ENCODE peak calls at places on chromosomes 12 and 14, in six cellular contexts. O is lung, S is vagina, B is IMR-90, R is dorsolateral prefrontal cortex, G is A549. I is an unnamed sample.

GRCh38 chr12:30019386-30020140 is 235.8 kb upstream of the TMTC1 start:
- DNase-seq in B (peak), O (no peak), G (no peak), S (no peak), R (no peak), I (no peak)

GRCh38 chr14:68544150-68544892 is 248.5 kb downstream of the ZFP36L1 start:
- DNase-seq in O (peak), S (no peak), R (no peak), G (no peak), B (peak), I (no peak)

GRCh38 chr12:15887043-15887817 is 5.0 kb downstream of the STRAP start:
- DNase-seq in B (no peak), S (no peak), O (no peak), G (no peak), R (no peak), I (no peak)

GRCh38 chr12:48001426-48002178 is 2.7 kb downstream of the COL2A1 start:
- DNase-seq in S (no peak), B (no peak), R (no peak), O (no peak), G (no peak), I (no peak)

GRCh38 chr12:94889512-94890210 is 113.8 kb downstream of the NDUFA12 start:
- DNase-seq in G (no peak), S (no peak), R (no peak), B (no peak), O (no peak), I (no peak)

GRCh38 chr12:96350982-96351381 is 49.3 kb downstream of the CDK17 start:
- DNase-seq in O (no peak), B (no peak), S (no peak), G (no peak), R (no peak), I (no peak)

GRCh38 chr12:53976172-53976822 is 1.5 kb upstream of the HOTAIR start:
- DNase-seq in B (no peak), R (no peak), G (no peak), O (no peak), S (no peak), I (no peak)

GRCh38 chr14:41476526-41476925 is 130.2 kb upstream of the LRFN5 start:
- DNase-seq in G (no peak), R (no peak), S (no peak), O (no peak), B (no peak), I (no peak)

GRCh38 chr12:84637926-84638325 is 274.7 kb downstream of the SLC6A15 start:
- DNase-seq in S (no peak), G (no peak), O (no peak), R (no peak), B (peak), I (no peak)

GRCh38 chr12:25689996-25690501 is 137.0 kb upstream of the LMNTD1 start:
- DNase-seq in R (no peak), B (no peak), S (no peak), O (peak), G (no peak), I (no peak)

GRCh38 chr14:104109731-104110361 is 24.3 kb downstream of the ASPG start:
- DNase-seq in R (peak), O (no peak), G (no peak), S (no peak), B (no peak), I (no peak)

GRCh38 chr12:49330032-49330619 is 6.9 kb downstream of the C1QL4 start:
- DNase-seq in B (no peak), S (no peak), O (no peak), R (no peak), G (no peak), I (no peak)

GRCh38 chr12:111253213-111253612 is 115.7 kb downstream of the PHETA1 start:
- DNase-seq in B (no peak), G (no peak), S (no peak), R (no peak), O (no peak), I (no peak)

GRCh38 chr12:116360579-116361403 is 83.3 kb upstream of the MED13L start:
- DNase-seq in O (no peak), G (no peak), B (no peak), R (no peak), S (no peak), I (no peak)

GRCh38 chr14:70096866-70097265 is 91.9 kb downstream of the SLC8A3 start:
- DNase-seq in G (peak), R (no peak), B (peak), O (no peak), S (no peak), I (no peak)

GRCh38 chr12:2937500-2937899 is 21.7 kb upstream of the TEAD4 start:
- DNase-seq in G (no peak), O (no peak), R (no peak), B (no peak), S (no peak), I (no peak)

GRCh38 chr12:19744760-19745218 is 305.5 kb downstream of the AEBP2 start:
- DNase-seq in O (no peak), R (no peak), G (peak), S (no peak), B (peak), I (no peak)

GRCh38 chr12:21379218-21379617 is 6.5 kb downstream of the IAPP start:
- DNase-seq in G (no peak), S (no peak), R (no peak), O (no peak), B (no peak), I (no peak)

GRCh38 chr12:131903270-131904255 is 9.1 kb downstream of the ULK1 start:
- DNase-seq in G (no peak), B (no peak), S (no peak), R (no peak), O (no peak), I (no peak)
- H3K27ac ChIP-seq in G (no peak), B (no peak), S (peak), R (no peak), O (no peak), I (no peak)

GRCh38 chr12:98402671-98403070 is 112.7 kb upstream of the TMPO start:
- DNase-seq in B (no peak), G (no peak), R (no peak), O (no peak), S (no peak), I (no peak)

GRCh38 chr12:98402081-98402480 is 113.3 kb upstream of the TMPO start:
- DNase-seq in O (no peak), G (peak), R (no peak), S (no peak), B (peak), I (no peak)

GRCh38 chr12:98399532-98399931 is 115.9 kb upstream of the TMPO start:
- DNase-seq in R (peak), G (peak), S (no peak), O (no peak), B (peak), I (no peak)

GRCh38 chr12:98401427-98401826 is 114.0 kb upstream of the TMPO start:
- DNase-seq in B (no peak), R (no peak), S (no peak), G (no peak), O (no peak), I (no peak)

GRCh38 chr12:98397323-98398105 is 117.9 kb upstream of the TMPO start:
- DNase-seq in S (no peak), O (peak), G (peak), B (peak), R (peak), I (peak)
- H3K4me3 ChIP-seq in S (peak), O (no peak), G (peak), B (peak), R (peak), I (peak)

GRCh38 chr14:85319998-85320397 is 209.9 kb upstream of the FLRT2 start:
- DNase-seq in S (no peak), G (no peak), B (peak), O (no peak), R (no peak), I (no peak)
- H3K27ac ChIP-seq in S (no peak), G (no peak), B (no peak), O (no peak), R (no peak), I (no peak)

DNA sequence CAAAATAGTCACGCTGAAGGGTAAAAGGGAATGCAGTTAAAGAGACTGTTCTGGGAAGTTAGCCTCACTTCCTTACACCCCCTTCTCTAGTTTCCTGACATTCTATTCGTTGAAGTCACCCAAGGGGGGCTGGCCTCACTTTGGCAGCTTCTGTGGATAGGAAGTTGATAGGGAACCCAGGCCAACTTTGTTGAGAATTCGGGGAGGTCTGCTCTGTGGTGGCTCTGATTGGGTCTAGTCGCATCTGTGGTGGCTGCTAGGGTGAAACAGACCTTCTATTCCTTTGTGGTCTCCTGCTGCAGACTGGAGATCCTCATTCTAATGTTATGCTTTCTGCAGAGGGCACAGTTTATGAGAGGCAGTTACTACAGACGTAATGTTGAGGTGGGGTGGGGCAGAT is 28.8 kb upstream of the GZMB start:
- DNase-seq in O (no peak), G (no peak), S (no peak), R (no peak), B (no peak), I (no peak)
- H3K4me3 ChIP-seq in O (no peak), G (no peak), S (no peak), R (no peak), B (no peak), I (no peak)

DNA sequence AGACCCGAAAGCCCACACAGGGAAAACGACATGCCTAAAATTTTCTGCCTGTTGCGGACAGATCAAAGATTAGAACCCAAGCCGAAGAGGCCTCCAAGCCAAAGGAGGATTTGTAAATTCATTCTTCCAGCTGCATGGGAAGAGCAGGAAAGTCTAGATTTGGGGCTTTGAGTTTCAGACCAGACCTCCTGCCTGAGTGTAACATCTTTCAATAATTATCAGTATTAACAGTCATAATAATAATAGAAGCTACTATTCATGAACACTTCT is 1.7 kb upstream of the HSPB8 start:
- DNase-seq in B (no peak), R (no peak), G (no peak), S (no peak), O (no peak), I (no peak)
- H3K27ac ChIP-seq in B (no peak), R (peak), G (peak), S (peak), O (peak), I (no peak)

GRCh38 chr12:103169-103981 is 36.8 kb downstream of the IQSEC3 start:
- DNase-seq in S (no peak), B (no peak), G (peak), R (no peak), O (no peak), I (no peak)
- H3K4me3 ChIP-seq in S (no peak), B (no peak), G (no peak), R (no peak), O (no peak), I (no peak)

GRCh38 chr12:57610553-57611115 is 601 bp upstream of the ARHGEF25 start:
- DNase-seq in G (no peak), R (no peak), B (no peak), O (no peak), S (no peak), I (no peak)
- H3K27ac ChIP-seq in G (peak), R (peak), B (peak), O (peak), S (peak), I (no peak)

GRCh38 chr12:12338528-12339168 is 11.4 kb downstream of the MANSC1 start:
- DNase-seq in R (no peak), S (no peak), G (no peak), O (no peak), B (peak), I (no peak)
- H3K4me3 ChIP-seq in R (no peak), S (no peak), G (no peak), O (no peak), B (no peak), I (no peak)

I was measured in effector memory CD4-positive, alpha-beta T cell.